ENCODE peak calls at places on chromosomes 11 and 22, in eight cellular contexts. One of them, this sample, is unnamed. For H3K36me3, the result is how much of the 10 kb centered on the place peaks cover.

GRCh38 chr22:47310601-47311000 is 548.2 kb downstream of the TBC1D22A start:
- DNase-seq in CD8-positive, alpha-beta T cell: no peak
- DNase-seq in psoas muscle: no peak
- DNase-seq in neuronal stem cell: no peak
- DNase-seq in tibial nerve: no peak
- DNase-seq in right lobe of liver: no peak
- DNase-seq in pancreas: no peak
- DNase-seq in OCI-LY7: no peak
- DNase-seq in this sample: no peak

GRCh38 chr22:28002863-28003565 is 84.0 kb upstream of the PITPNB start:
- DNase-seq in CD8-positive, alpha-beta T cell: no peak
- DNase-seq in neuronal stem cell: no peak
- DNase-seq in pancreas: no peak
- DNase-seq in right lobe of liver: no peak
- DNase-seq in psoas muscle: no peak
- DNase-seq in OCI-LY7: no peak
- DNase-seq in tibial nerve: no peak
- DNase-seq in this sample: no peak

GRCh38 chr22:37391702-37392101 is 35.6 kb downstream of the ELFN2 start:
- DNase-seq in neuronal stem cell: no peak
- DNase-seq in CD8-positive, alpha-beta T cell: no peak
- DNase-seq in right lobe of liver: no peak
- DNase-seq in OCI-LY7: no peak
- DNase-seq in tibial nerve: no peak
- DNase-seq in pancreas: no peak
- DNase-seq in psoas muscle: no peak
- DNase-seq in this sample: no peak

GRCh38 chr11:2259897-2260451 is 10.4 kb downstream of the ASCL2 start:
- DNase-seq in OCI-LY7: no peak
- DNase-seq in right lobe of liver: peak
- DNase-seq in psoas muscle: peak
- DNase-seq in pancreas: no peak
- DNase-seq in neuronal stem cell: no peak
- DNase-seq in tibial nerve: no peak
- DNase-seq in CD8-positive, alpha-beta T cell: no peak
- DNase-seq in this sample: no peak

GRCh38 chr11:8641332-8641731 is 41.1 kb downstream of the TRIM66 start:
- DNase-seq in OCI-LY7: no peak
- DNase-seq in right lobe of liver: no peak
- DNase-seq in neuronal stem cell: no peak
- DNase-seq in pancreas: no peak
- DNase-seq in psoas muscle: no peak
- DNase-seq in CD8-positive, alpha-beta T cell: no peak
- DNase-seq in tibial nerve: no peak
- DNase-seq in this sample: no peak

GRCh38 chr11:62137276-62137861 is 13.6 kb downstream of the INCENP start:
- DNase-seq in tibial nerve: no peak
- DNase-seq in pancreas: no peak
- DNase-seq in right lobe of liver: no peak
- DNase-seq in CD8-positive, alpha-beta T cell: no peak
- DNase-seq in OCI-LY7: no peak
- DNase-seq in psoas muscle: no peak
- DNase-seq in neuronal stem cell: no peak
- DNase-seq in this sample: no peak

GRCh38 chr22:36411589-36412258 is 24.0 kb upstream of the MYH9 start:
- DNase-seq in pancreas: peak
- DNase-seq in CD8-positive, alpha-beta T cell: no peak
- DNase-seq in tibial nerve: no peak
- DNase-seq in OCI-LY7: no peak
- DNase-seq in right lobe of liver: no peak
- DNase-seq in neuronal stem cell: no peak
- DNase-seq in psoas muscle: no peak
- DNase-seq in this sample: no peak

GRCh38 chr11:134399996-134400395 is 12.0 kb downstream of the B3GAT1 start:
- DNase-seq in pancreas: no peak
- DNase-seq in CD8-positive, alpha-beta T cell: no peak
- DNase-seq in right lobe of liver: no peak
- DNase-seq in psoas muscle: no peak
- DNase-seq in OCI-LY7: no peak
- DNase-seq in tibial nerve: no peak
- DNase-seq in neuronal stem cell: no peak
- DNase-seq in this sample: no peak

GRCh38 chr11:107468596-107468995 is 11.0 kb upstream of the CWF19L2 start:
- DNase-seq in right lobe of liver: no peak
- DNase-seq in OCI-LY7: no peak
- DNase-seq in psoas muscle: no peak
- DNase-seq in CD8-positive, alpha-beta T cell: no peak
- DNase-seq in neuronal stem cell: no peak
- DNase-seq in pancreas: no peak
- DNase-seq in tibial nerve: no peak
- DNase-seq in this sample: no peak

GRCh38 chr11:61290905-61291690 is 4.0 kb downstream of the VWCE start:
- DNase-seq in neuronal stem cell: no peak
- DNase-seq in pancreas: no peak
- DNase-seq in right lobe of liver: no peak
- DNase-seq in OCI-LY7: no peak
- DNase-seq in psoas muscle: no peak
- DNase-seq in CD8-positive, alpha-beta T cell: no peak
- DNase-seq in tibial nerve: no peak
- DNase-seq in this sample: no peak

GRCh38 chr11:11735586-11735985 is 106.2 kb upstream of the USP47 start:
- DNase-seq in tibial nerve: no peak
- DNase-seq in neuronal stem cell: no peak
- DNase-seq in psoas muscle: no peak
- DNase-seq in OCI-LY7: no peak
- DNase-seq in CD8-positive, alpha-beta T cell: no peak
- DNase-seq in right lobe of liver: no peak
- DNase-seq in pancreas: no peak
- DNase-seq in this sample: no peak

GRCh38 chr22:46854125-46854870 is 91.8 kb downstream of the TBC1D22A start:
- DNase-seq in pancreas: no peak
- DNase-seq in right lobe of liver: no peak
- DNase-seq in tibial nerve: no peak
- DNase-seq in psoas muscle: no peak
- DNase-seq in CD8-positive, alpha-beta T cell: no peak
- DNase-seq in neuronal stem cell: no peak
- DNase-seq in OCI-LY7: no peak
- DNase-seq in this sample: no peak

GRCh38 chr22:36815558-36816337 is 1.1 kb downstream of the PVALB start:
- DNase-seq in right lobe of liver: no peak
- DNase-seq in psoas muscle: no peak
- DNase-seq in neuronal stem cell: no peak
- DNase-seq in CD8-positive, alpha-beta T cell: no peak
- DNase-seq in pancreas: no peak
- DNase-seq in tibial nerve: no peak
- DNase-seq in OCI-LY7: no peak
- DNase-seq in this sample: no peak

GRCh38 chr22:39308614-39309363 is 10.6 kb downstream of the RPL3 start:
- DNase-seq in tibial nerve: peak
- DNase-seq in psoas muscle: peak
- DNase-seq in CD8-positive, alpha-beta T cell: no peak
- DNase-seq in OCI-LY7: no peak
- DNase-seq in pancreas: no peak
- DNase-seq in right lobe of liver: no peak
- DNase-seq in neuronal stem cell: no peak
- DNase-seq in this sample: peak

GRCh38 chr11:115630109-115630700 is 126.0 kb upstream of the CADM1 start:
- DNase-seq in right lobe of liver: no peak
- DNase-seq in psoas muscle: no peak
- DNase-seq in tibial nerve: no peak
- DNase-seq in OCI-LY7: no peak
- DNase-seq in CD8-positive, alpha-beta T cell: no peak
- DNase-seq in pancreas: no peak
- DNase-seq in neuronal stem cell: no peak
- DNase-seq in this sample: no peak

DNA sequence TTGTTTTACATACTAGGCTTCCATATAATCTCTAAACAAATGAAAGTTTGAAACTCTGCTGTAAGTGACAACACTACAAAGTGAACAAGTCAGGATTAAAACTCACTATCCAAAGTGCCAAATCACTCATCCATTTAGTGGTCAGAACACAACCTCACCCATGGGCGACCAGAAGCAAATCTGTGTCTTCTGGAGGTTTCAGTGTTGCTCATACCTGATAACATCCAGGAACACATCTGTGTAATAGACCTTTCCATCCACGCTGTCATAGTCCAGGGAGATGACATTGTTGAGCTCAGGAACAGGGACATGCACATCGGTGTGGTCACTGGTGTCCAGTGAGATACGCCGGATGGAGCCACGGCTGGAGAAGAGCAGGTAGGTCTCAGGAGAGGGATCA is 28.5 kb upstream of the CKAP5 start:
- DNase-seq in CD8-positive, alpha-beta T cell: no peak
- DNase-seq in psoas muscle: no peak
- DNase-seq in pancreas: no peak
- DNase-seq in neuronal stem cell: no peak
- DNase-seq in tibial nerve: no peak
- DNase-seq in OCI-LY7: no peak
- DNase-seq in right lobe of liver: no peak
- DNase-seq in this sample: no peak
- H3K36me3 ChIP-seq in CD8-positive, alpha-beta T cell: under half
- H3K36me3 ChIP-seq in psoas muscle: under half
- H3K36me3 ChIP-seq in pancreas: under half
- H3K36me3 ChIP-seq in neuronal stem cell: half or more
- H3K36me3 ChIP-seq in tibial nerve: under half
- H3K36me3 ChIP-seq in OCI-LY7: half or more
- H3K36me3 ChIP-seq in right lobe of liver: under half
- H3K36me3 ChIP-seq in this sample: half or more

DNA sequence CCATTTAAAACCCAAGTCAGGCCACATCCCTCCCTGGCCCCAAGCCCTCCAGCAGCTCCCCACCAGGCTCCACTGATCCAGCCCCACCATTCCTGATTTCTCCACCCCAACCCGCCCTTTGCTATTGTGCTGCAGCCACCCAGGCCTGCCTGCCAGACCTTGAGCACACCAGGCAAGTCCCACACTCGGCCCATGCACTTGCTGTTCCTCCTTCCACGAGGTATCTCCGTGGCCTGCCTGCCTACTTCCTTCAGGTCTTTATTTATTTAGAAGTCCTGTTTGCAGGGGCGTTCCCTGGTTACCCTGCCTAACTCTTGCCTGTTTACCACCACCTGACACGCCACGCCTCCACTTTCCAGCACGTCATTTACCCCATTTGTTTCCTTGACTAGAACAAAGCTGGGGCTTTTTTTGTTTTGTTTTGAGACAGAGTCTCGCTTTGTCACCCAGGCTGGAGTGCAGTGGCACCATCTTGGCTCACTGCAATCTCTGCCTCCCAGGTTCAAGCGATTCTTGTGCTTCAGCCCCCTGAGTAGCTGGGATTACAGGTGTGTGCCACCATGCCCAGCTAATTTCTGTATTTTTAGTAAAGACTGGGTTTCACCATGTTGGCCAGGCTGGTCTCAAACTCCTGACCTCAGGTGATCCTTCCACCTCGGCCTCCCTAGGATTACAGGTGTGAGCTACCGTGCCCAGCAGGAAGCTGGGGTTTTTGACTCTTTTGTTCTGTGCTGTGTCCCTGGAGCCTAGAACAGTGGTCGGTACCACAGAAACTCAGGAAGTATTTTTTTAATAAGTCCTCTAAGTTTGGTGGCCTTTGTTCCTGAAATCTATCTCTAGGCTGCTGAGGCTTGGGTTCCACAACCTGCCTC is 6.7 kb downstream of the CENPM start:
- DNase-seq in neuronal stem cell: no peak
- DNase-seq in tibial nerve: no peak
- DNase-seq in OCI-LY7: peak
- DNase-seq in psoas muscle: no peak
- DNase-seq in right lobe of liver: no peak
- DNase-seq in pancreas: no peak
- DNase-seq in CD8-positive, alpha-beta T cell: peak
- DNase-seq in this sample: no peak
- H3K36me3 ChIP-seq in neuronal stem cell: half or more
- H3K36me3 ChIP-seq in tibial nerve: under half
- H3K36me3 ChIP-seq in OCI-LY7: half or more
- H3K36me3 ChIP-seq in psoas muscle: under half
- H3K36me3 ChIP-seq in right lobe of liver: under half
- H3K36me3 ChIP-seq in pancreas: under half
- H3K36me3 ChIP-seq in CD8-positive, alpha-beta T cell: under half
- H3K36me3 ChIP-seq in this sample: under half

DNA sequence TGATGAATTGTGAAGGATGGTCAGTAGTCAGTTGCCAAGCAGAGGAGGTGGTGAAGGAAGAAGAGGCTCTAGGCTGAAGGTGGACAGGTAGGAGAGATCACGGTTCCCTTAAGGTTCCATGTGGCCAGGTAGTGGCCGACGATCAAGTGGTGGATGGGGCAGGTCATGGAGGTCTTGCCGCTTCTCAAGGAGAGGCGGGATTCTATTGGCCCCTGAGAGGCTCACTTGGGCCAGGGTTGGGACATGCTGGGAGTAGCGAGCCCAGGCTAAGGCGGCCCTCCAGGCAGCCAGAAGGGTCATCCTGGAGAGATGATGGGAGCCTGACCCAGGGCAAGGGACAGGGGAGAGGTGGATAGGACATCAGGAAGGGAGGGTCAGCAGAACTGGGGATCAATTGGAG is 20.9 kb upstream of the TMPRSS4 start:
- DNase-seq in neuronal stem cell: no peak
- DNase-seq in tibial nerve: no peak
- DNase-seq in OCI-LY7: no peak
- DNase-seq in CD8-positive, alpha-beta T cell: no peak
- DNase-seq in pancreas: no peak
- DNase-seq in right lobe of liver: no peak
- DNase-seq in psoas muscle: peak
- DNase-seq in this sample: no peak
- H3K36me3 ChIP-seq in neuronal stem cell: under half
- H3K36me3 ChIP-seq in tibial nerve: under half
- H3K36me3 ChIP-seq in OCI-LY7: under half
- H3K36me3 ChIP-seq in CD8-positive, alpha-beta T cell: under half
- H3K36me3 ChIP-seq in pancreas: under half
- H3K36me3 ChIP-seq in right lobe of liver: under half
- H3K36me3 ChIP-seq in psoas muscle: under half
- H3K36me3 ChIP-seq in this sample: under half

GRCh38 chr11:643366-643765 is 6.3 kb downstream of the DRD4 start:
- DNase-seq in pancreas: no peak
- DNase-seq in OCI-LY7: no peak
- DNase-seq in CD8-positive, alpha-beta T cell: no peak
- DNase-seq in psoas muscle: no peak
- DNase-seq in tibial nerve: no peak
- DNase-seq in neuronal stem cell: no peak
- DNase-seq in right lobe of liver: no peak
- DNase-seq in this sample: no peak
- H3K36me3 ChIP-seq in pancreas: under half
- H3K36me3 ChIP-seq in OCI-LY7: under half
- H3K36me3 ChIP-seq in CD8-positive, alpha-beta T cell: under half
- H3K36me3 ChIP-seq in psoas muscle: under half
- H3K36me3 ChIP-seq in tibial nerve: under half
- H3K36me3 ChIP-seq in neuronal stem cell: half or more
- H3K36me3 ChIP-seq in right lobe of liver: under half
- H3K36me3 ChIP-seq in this sample: under half

GRCh38 chr11:45860348-45860747 is 13.1 kb downstream of the CRY2 start:
- DNase-seq in psoas muscle: no peak
- DNase-seq in neuronal stem cell: no peak
- DNase-seq in right lobe of liver: no peak
- DNase-seq in pancreas: no peak
- DNase-seq in CD8-positive, alpha-beta T cell: no peak
- DNase-seq in tibial nerve: no peak
- DNase-seq in OCI-LY7: no peak
- DNase-seq in this sample: no peak
- H3K36me3 ChIP-seq in psoas muscle: under half
- H3K36me3 ChIP-seq in neuronal stem cell: half or more
- H3K36me3 ChIP-seq in right lobe of liver: half or more
- H3K36me3 ChIP-seq in pancreas: under half
- H3K36me3 ChIP-seq in CD8-positive, alpha-beta T cell: half or more
- H3K36me3 ChIP-seq in tibial nerve: under half
- H3K36me3 ChIP-seq in OCI-LY7: half or more
- H3K36me3 ChIP-seq in this sample: under half

This sample was measured in adipocyte.